ENCODE peak calls at places on chromosomes 3 and 15, in eight cellular contexts. G is left ventricle myocardium inferior, X is IMR-90, J is A673, N is Caco-2, B is neural progenitor cell, R is endodermal cell, Z is cardiac muscle cell. D is an unnamed sample. For H3K4me1 and H3K36me3, the result is how much of the 10 kb centered on the place peaks cover.

GRCh38 chr3:52246728-52247454 is 1.3 kb downstream of the PPM1M start:
- DNase-seq in G (peak), X (no peak), J (no peak), N (no peak), B (no peak), R (no peak), Z (no peak), D (no peak)

GRCh38 chr3:196135693-196136639 is 54.1 kb upstream of the TFRC start:
- DNase-seq in G (no peak), X (no peak), J (no peak), N (no peak), B (no peak), R (no peak), Z (no peak), D (no peak)

GRCh38 chr3:49900491-49901153 is 3.1 kb downstream of the MST1R start:
- DNase-seq in G (peak), X (peak), J (no peak), N (peak), B (no peak), R (no peak), Z (no peak), D (peak)

GRCh38 chr15:56869573-56869972 is 48.9 kb upstream of the TCF12 start:
- DNase-seq in G (peak), X (no peak), J (peak), N (peak), B (peak), R (peak), Z (peak), D (no peak)

GRCh38 chr3:1998739-1999138 is 99.9 kb upstream of the CNTN4 start:
- DNase-seq in G (no peak), X (no peak), J (no peak), N (no peak), B (no peak), R (no peak), Z (no peak), D (no peak)

GRCh38 chr3:143002083-143002712 is 828 bp downstream of the U2SURP start:
- DNase-seq in G (no peak), X (peak), J (peak), N (peak), B (no peak), R (no peak), Z (no peak), D (no peak)

GRCh38 chr3:104437891-104438290 is 928.8 kb upstream of the ALCAM start:
- DNase-seq in G (no peak), X (peak), J (peak), N (no peak), B (peak), R (peak), Z (no peak), D (no peak)

GRCh38 chr15:101250331-101250730 is 1.5 kb downstream of the CHSY1 start:
- DNase-seq in G (no peak), X (peak), J (peak), N (no peak), B (peak), R (no peak), Z (no peak), D (no peak)

GRCh38 chr3:168047190-168047795 is 48.4 kb downstream of the GOLIM4 start:
- DNase-seq in G (no peak), X (peak), J (peak), N (no peak), B (peak), R (no peak), Z (peak), D (no peak)

GRCh38 chr3:153372326-153372725 is 210.3 kb downstream of the RAP2B start:
- DNase-seq in G (no peak), X (peak), J (no peak), N (no peak), B (no peak), R (no peak), Z (no peak), D (no peak)

GRCh38 chr3:175222356-175222755 is 363.2 kb downstream of the NAALADL2 start:
- DNase-seq in G (no peak), X (no peak), J (no peak), N (no peak), B (no peak), R (no peak), Z (no peak), D (no peak)

GRCh38 chr15:66646308-66646707 is 55.7 kb upstream of the SMAD6 start:
- DNase-seq in G (no peak), X (no peak), J (no peak), N (no peak), B (peak), R (no peak), Z (no peak), D (no peak)

GRCh38 chr15:65646486-65646885 is 24.7 kb downstream of the SLC24A1 start:
- DNase-seq in G (no peak), X (peak), J (no peak), N (no peak), B (no peak), R (no peak), Z (no peak), D (no peak)

GRCh38 chr15:85591622-85592021 is 203.1 kb downstream of the KLHL25 start:
- DNase-seq in G (no peak), X (no peak), J (no peak), N (no peak), B (no peak), R (no peak), Z (no peak), D (no peak)

GRCh38 chr15:85589873-85590272 is 204.9 kb downstream of the KLHL25 start:
- DNase-seq in G (no peak), X (peak), J (no peak), N (no peak), B (no peak), R (no peak), Z (no peak), D (no peak)

GRCh38 chr15:85592148-85592547 is 202.6 kb downstream of the KLHL25 start:
- DNase-seq in G (no peak), X (peak), J (peak), N (no peak), B (no peak), R (no peak), Z (no peak), D (no peak)

GRCh38 chr15:85587707-85588441 is 206.9 kb downstream of the KLHL25 start:
- DNase-seq in G (no peak), X (peak), J (no peak), N (no peak), B (no peak), R (no peak), Z (no peak), D (no peak)

GRCh38 chr15:85588657-85589056 is 206.1 kb downstream of the KLHL25 start:
- DNase-seq in G (no peak), X (peak), J (no peak), N (no peak), B (no peak), R (no peak), Z (peak), D (no peak)
- H3K4me1 ChIP-seq in G (half or more), X (under half), J (under half), N (under half), B (under half), R (under half), Z (under half), D (half or more)

GRCh38 chr3:189625566-189625965 is 5.6 kb upstream of the TP63 start:
- DNase-seq in G (no peak), X (no peak), J (no peak), N (no peak), B (peak), R (no peak), Z (no peak), D (no peak)
- TF ChIP-seq CTCF in G (no peak), X (no peak), J (no peak), N (no peak), B (no peak), R (no peak), Z (no peak), D (no peak)

DNA sequence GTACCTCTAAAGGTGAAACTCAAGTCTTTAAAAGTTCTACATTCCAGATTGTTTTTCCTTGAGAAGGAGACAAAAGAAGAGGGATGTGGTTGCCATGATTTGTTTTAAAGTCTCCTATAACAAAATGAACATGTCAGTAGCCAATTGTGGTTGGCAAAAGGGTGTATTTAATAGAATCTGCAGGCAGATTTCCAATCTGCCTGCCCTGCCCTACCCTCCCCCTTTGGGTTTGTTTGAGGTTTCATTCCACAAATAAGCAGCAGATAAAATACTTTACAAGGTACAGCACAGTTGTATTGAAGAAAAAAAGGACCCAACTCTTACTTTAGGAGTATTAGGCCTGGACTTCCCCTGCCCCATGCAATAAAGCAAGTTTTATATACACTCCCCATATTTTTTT is 59.5 kb downstream of the MLH1 start:
- DNase-seq in G (no peak), X (no peak), J (no peak), N (no peak), B (no peak), R (no peak), Z (no peak), D (no peak)
- H3K36me3 ChIP-seq in G (half or more), X (under half), J (half or more), N (under half), B (under half), R (half or more), Z (half or more), D (under half)

DNA sequence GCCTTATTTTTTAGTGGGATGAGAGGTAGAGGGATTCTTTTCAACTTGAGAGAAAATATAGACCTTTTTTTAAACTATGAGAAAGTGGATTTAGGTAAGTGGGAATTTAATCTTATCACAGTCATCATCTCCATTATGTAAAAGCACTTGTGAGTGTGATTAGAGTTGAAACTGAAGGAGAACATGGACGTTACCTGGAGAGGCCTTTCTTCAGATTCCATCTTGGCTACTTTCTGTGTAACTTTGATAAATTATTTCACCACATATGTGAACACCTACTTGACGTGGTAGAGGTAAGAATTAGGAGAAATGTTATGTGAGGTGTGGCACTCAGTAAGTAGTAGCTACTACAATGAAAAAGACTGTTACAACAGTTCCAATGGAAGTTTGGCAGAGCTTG is 193.2 kb downstream of the FNDC3B start:
- DNase-seq in G (no peak), X (no peak), J (no peak), N (no peak), B (no peak), R (no peak), Z (no peak), D (no peak)
- H3K4me1 ChIP-seq in G (under half), X (under half), J (under half), N (under half), B (under half), R (under half), Z (under half), D (under half)

GRCh38 chr15:75508741-75509532 is 57.4 kb upstream of the SIN3A start:
- DNase-seq in G (no peak), X (peak), J (peak), N (no peak), B (no peak), R (peak), Z (peak), D (no peak)
- TF ChIP-seq CTCF in G (peak), X (peak), J (peak), N (peak), B (peak), R (peak), Z (peak), D (peak)

GRCh38 chr15:52040167-52040900 is 21.3 kb downstream of the MAPK6 start:
- DNase-seq in G (no peak), X (peak), J (no peak), N (no peak), B (no peak), R (no peak), Z (peak), D (no peak)

GRCh38 chr15:52037889-52038505 is 19.0 kb downstream of the MAPK6 start:
- DNase-seq in G (no peak), X (no peak), J (peak), N (no peak), B (no peak), R (no peak), Z (no peak), D (no peak)

GRCh38 chr15:52042051-52042851 is 23.2 kb downstream of the MAPK6 start:
- DNase-seq in G (no peak), X (no peak), J (no peak), N (no peak), B (no peak), R (no peak), Z (no peak), D (no peak)
- H3K36me3 ChIP-seq in G (under half), X (under half), J (under half), N (under half), B (under half), R (under half), Z (under half), D (under half)

GRCh38 chr3:172314616-172315015 is 133.6 kb downstream of the GHSR start:
- DNase-seq in G (no peak), X (no peak), J (no peak), N (no peak), B (no peak), R (no peak), Z (no peak), D (no peak)
- H3K4me1 ChIP-seq in G (half or more), X (under half), J (under half), N (under half), B (under half), R (under half), Z (half or more), D (half or more)

DNA sequence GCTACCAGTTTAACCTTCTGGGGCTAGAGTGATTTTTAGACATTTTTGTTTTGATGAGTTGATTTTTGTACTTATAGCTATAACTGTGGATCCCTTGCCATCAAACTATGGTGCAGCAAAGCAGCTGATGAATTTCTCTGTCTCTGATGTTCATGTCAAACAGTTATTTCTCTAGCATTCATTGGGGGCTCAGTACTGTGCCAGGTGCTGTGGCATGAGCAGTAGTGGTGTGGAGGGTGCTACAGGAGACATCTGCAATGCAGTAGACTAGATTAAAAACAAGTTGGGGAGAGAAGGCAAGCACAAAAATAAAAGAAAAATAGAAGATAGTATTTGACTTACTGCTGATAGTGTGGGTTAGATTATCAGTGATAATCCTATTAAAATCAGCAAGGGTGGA is 95.3 kb downstream of the AKAP13 start:
- DNase-seq in G (no peak), X (no peak), J (no peak), N (no peak), B (no peak), R (no peak), Z (no peak), D (no peak)
- TF ChIP-seq CTCF in G (no peak), X (no peak), J (no peak), N (no peak), B (no peak), R (no peak), Z (no peak), D (no peak)

D was measured in thoracic aorta.